ENCODE peak calls at places on chromosomes 3 and 15, in seven cellular contexts. O, Z, V, I, K, G and C are unnamed samples.

GRCh38 chr15:80173022-80173759 is 20.4 kb downstream of the FAH start:
- DNase-seq in I (peak; percentile 58), V (peak; percentile 72), O (peak; percentile 46), G (no peak), Z (no peak), K (peak; percentile 74), C (no peak)

GRCh38 chr3:149198611-149199010 is 23.0 kb downstream of the CP start:
- DNase-seq in O (no peak), I (no peak), K (no peak), G (no peak), Z (peak; percentile 76), V (peak; percentile 55), C (no peak)

GRCh38 chr3:10189557-10190374 is 25.0 kb downstream of the IRAK2 start:
- DNase-seq in O (peak; percentile 52), V (peak; percentile 75), G (peak; percentile 97), Z (peak; percentile 27), I (peak; percentile 16), K (peak; percentile 36), C (peak; percentile 96)

GRCh38 chr3:57206423-57206822 is 6.6 kb upstream of the HESX1 start:
- DNase-seq in O (no peak), G (no peak), V (no peak), I (no peak), K (no peak), Z (no peak), C (no peak)

GRCh38 chr15:92847841-92848240 is 52.3 kb upstream of the CHD2 start:
- DNase-seq in G (no peak), O (no peak), K (no peak), I (no peak), V (no peak), Z (peak; percentile 30), C (no peak)

GRCh38 chr3:194689493-194689901 is 3.8 kb downstream of the FAM43A start:
- DNase-seq in I (no peak), O (peak; percentile 27), K (no peak), Z (no peak), V (peak; percentile 94), G (no peak), C (no peak)

GRCh38 chr3:61956236-61956635 is 394.9 kb downstream of the PTPRG start:
- DNase-seq in G (no peak), V (peak; percentile 71), K (no peak), I (no peak), O (no peak), Z (peak; percentile 69), C (no peak)

GRCh38 chr3:12993623-12994356 is 79.4 kb downstream of the IQSEC1 start:
- DNase-seq in Z (no peak), G (peak; percentile 82), V (peak; percentile 58), O (no peak), I (peak; percentile 25), K (peak; percentile 56), C (no peak)

GRCh38 chr3:44468572-44469520 is 8.6 kb downstream of the ZNF445 start:
- DNase-seq in I (no peak), O (no peak), K (no peak), G (no peak), Z (peak; percentile 55), V (peak; percentile 6), C (no peak)

GRCh38 chr15:70337292-70338186 is 239.8 kb upstream of the TLE3 start:
- DNase-seq in K (no peak), G (peak; percentile 39), I (peak; percentile 75), O (no peak), V (no peak), Z (no peak), C (no peak)

GRCh38 chr15:56759450-56759845 is 26.1 kb upstream of the ZNF280D start:
- DNase-seq in I (no peak), Z (peak; percentile 98), G (no peak), O (no peak), K (no peak), V (peak; percentile 69), C (no peak)

GRCh38 chr3:34364345-34364744 is 565.9 kb downstream of the PDCD6IP start:
- DNase-seq in K (no peak), I (no peak), Z (no peak), V (peak; percentile 6), O (no peak), G (no peak), C (no peak)

GRCh38 chr3:58627580-58627894 is 39.0 kb downstream of the FAM3D start:
- DNase-seq in O (no peak), I (peak; percentile 50), Z (peak; percentile 9), G (no peak), V (peak; percentile 69), K (no peak), C (no peak)

GRCh38 chr3:10848261-10848660 is 32.2 kb downstream of the SLC6A11 start:
- DNase-seq in G (no peak), Z (no peak), O (no peak), I (no peak), K (no peak), V (no peak), C (no peak)

GRCh38 chr3:87796137-87796899 is 262.5 kb downstream of the CGGBP1 start:
- DNase-seq in Z (no peak), K (no peak), O (no peak), G (no peak), V (no peak), I (no peak), C (no peak)

GRCh38 chr15:48574187-48574586 is 71.3 kb downstream of the FBN1 start:
- DNase-seq in V (no peak), O (no peak), I (peak; percentile 76), G (no peak), K (no peak), Z (no peak), C (no peak)

GRCh38 chr3:120348065-120348980 is 831 bp downstream of the LRRC58 start:
- DNase-seq in O (no peak), I (no peak), G (peak; percentile 78), V (peak; percentile 65), Z (no peak), K (peak; percentile 51), C (peak; percentile 84)

GRCh38 chr3:105584351-105584790 is 217.7 kb downstream of the ALCAM start:
- DNase-seq in V (no peak), K (no peak), O (no peak), Z (peak; percentile 60), G (no peak), I (no peak), C (no peak)

DNA sequence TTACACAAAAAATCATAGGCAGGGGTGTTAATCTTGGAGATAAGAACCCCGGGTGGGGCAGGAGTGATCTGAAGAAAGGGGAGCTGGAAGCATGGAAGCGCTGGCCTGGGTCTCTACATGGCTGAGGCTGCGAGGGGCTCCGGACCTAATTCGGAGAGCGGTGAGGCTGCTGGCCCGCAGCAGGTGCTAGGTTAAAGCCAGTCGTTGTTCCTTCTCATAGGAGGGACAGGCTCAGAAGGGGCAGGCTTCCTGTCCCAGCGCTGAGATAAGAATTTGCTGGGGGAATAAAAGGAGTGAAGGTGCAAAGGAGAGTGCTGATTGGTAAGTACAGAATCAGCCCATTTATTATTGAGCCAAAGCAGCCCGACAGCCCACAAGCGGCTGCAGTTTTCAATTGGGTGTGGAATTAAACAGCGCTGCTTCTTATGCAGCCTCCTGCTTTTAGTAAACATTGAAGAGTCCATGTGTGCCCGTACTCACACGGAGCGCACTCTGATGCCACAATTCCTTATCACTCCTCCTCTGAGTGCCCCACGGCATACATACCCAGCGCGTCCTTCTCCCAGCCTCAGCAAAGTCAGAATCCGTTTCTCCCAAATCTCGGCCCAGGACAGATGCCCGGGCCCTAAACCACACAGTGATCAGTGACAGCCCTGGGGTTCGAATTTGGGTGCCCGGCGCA is 17.1 kb downstream of the CHST13 start:
- DNase-seq in O (no peak), V (no peak), Z (no peak), I (no peak), K (no peak), G (peak; percentile 71), C (peak; percentile 58)
- H3K4me1 ChIP-seq in O (no peaks in the 10 kb centered on the region), V (peaks cover 13% of the 10 kb centered on the region), Z (peaks cover 8% of the 10 kb centered on the region), I (no peaks in the 10 kb centered on the region), K (peaks cover 10% of the 10 kb centered on the region), G (no peaks in the 10 kb centered on the region), C (peaks cover 3% of the 10 kb centered on the region)

DNA sequence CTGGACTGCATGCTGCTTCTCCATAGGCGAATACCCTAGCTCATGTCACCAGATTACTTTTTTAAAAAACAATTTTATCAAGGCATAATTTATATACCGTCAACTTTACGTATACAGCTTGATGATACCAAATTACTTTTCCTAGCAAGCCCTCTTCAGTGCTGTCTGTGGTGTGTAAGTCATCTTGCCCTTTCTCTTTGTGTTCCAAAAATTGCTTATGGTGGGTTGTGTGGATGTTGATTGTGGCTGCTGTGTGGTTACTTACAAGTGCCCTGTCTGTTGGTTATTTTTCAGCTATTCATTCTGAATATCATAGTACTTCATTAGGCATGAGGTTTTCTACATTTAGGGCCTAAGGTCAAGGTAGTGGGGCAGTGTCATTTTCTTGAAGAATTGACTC is 12.8 kb downstream of the TMOD3 start:
- DNase-seq in V (no peak), I (no peak), O (no peak), K (no peak), Z (no peak), G (no peak), C (no peak)
- H3K4me1 ChIP-seq in V (peaks cover 33% of the 10 kb centered on the region), I (peaks cover 13% of the 10 kb centered on the region), O (peaks cover 86% of the 10 kb centered on the region), K (peaks cover 92% of the 10 kb centered on the region), Z (peaks cover 51% of the 10 kb centered on the region), G (peaks cover 6% of the 10 kb centered on the region), C (peaks cover 21% of the 10 kb centered on the region)

GRCh38 chr3:14199641-14200040 is 21.0 kb downstream of the LSM3 start:
- DNase-seq in O (no peak), Z (no peak), I (no peak), K (no peak), V (no peak), G (no peak), C (no peak)

GRCh38 chr3:14201881-14202684 is 23.5 kb downstream of the LSM3 start:
- DNase-seq in V (no peak), G (no peak), K (no peak), Z (peak; percentile 51), I (no peak), O (no peak), C (no peak)

GRCh38 chr3:14200841-14201240 is 22.2 kb downstream of the LSM3 start:
- DNase-seq in G (no peak), K (no peak), O (no peak), Z (peak; percentile 26), V (no peak), I (no peak), C (no peak)

GRCh38 chr3:14202874-14203520 is 24.4 kb downstream of the LSM3 start:
- DNase-seq in V (no peak), K (no peak), G (no peak), I (no peak), Z (no peak), O (no peak), C (no peak)

GRCh38 chr3:14200276-14200675 is 21.7 kb downstream of the LSM3 start:
- DNase-seq in Z (no peak), K (no peak), I (no peak), G (no peak), V (no peak), O (no peak), C (no peak)
- H3K4me1 ChIP-seq in Z (peaks cover 20% of the 10 kb centered on the region), K (no peaks in the 10 kb centered on the region), I (no peaks in the 10 kb centered on the region), G (peaks cover 5% of the 10 kb centered on the region), V (peaks cover 45% of the 10 kb centered on the region), O (no peaks in the 10 kb centered on the region), C (peaks cover 35% of the 10 kb centered on the region)

DNA sequence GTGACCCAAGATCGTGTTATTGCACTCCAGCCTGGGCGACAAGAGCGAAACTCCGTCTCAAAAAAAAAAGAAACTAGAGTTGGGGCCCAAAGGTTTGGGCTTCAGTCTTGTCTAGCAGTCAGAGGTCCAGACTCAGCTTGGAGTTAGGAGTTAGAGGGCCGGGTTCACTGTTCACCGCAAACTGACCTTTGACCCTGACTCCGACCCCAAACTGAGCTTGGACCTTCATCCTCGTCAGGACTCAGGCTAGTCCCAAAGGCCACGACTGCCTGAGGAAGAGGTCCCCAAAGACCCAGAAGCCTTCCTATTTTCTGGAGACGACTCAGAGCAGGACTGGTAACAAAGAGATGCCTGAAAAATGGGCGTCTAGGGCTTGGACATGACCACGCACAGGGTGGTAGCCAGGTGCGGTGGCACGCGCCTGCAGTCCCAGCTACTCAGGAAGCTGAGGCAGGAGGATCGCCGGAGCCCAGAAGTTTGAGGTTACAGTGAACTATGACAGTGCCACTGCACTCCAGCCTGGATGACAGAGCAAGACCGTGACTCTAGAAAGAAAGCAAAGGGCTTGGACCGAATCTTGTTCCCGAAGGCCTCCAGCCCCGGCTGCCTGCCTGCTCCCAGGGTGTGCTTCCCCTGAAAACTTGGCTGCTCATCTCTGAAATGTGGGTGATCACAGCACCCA is 22.8 kb upstream of the RPL29 start:
- DNase-seq in I (no peak), O (no peak), K (no peak), V (no peak), Z (no peak), G (no peak), C (no peak)
- H3K4me1 ChIP-seq in I (peaks cover 36% of the 10 kb centered on the region), O (no peaks in the 10 kb centered on the region), K (no peaks in the 10 kb centered on the region), V (peaks cover 11% of the 10 kb centered on the region), Z (peaks cover 10% of the 10 kb centered on the region), G (peaks cover 10% of the 10 kb centered on the region), C (peaks cover 7% of the 10 kb centered on the region)